ENCODE peak calls at places on chromosome 19, in four cellular contexts. J is GM12878, U is HepG2, D is K562. R is an unnamed sample.
A peak's percentile ranks its signal among the peaks of the same experiment; 100 is the strongest.

GRCh38 chr19:6509118-6509971 is 7.2 kb upstream of the TUBB4A start:
- DNase-seq in J (no peak), U (peak; percentile 81), D (no peak), R (no peak)

GRCh38 chr19:911197-912033 is 1.6 kb downstream of the R3HDM4 start:
- DNase-seq in J (no peak), U (no peak), D (no peak), R (no peak)

GRCh38 chr19:33143897-33144405 is 12.0 kb downstream of the WDR88 start:
- DNase-seq in J (no peak), U (peak; percentile 47), D (peak; percentile 75), R (peak; percentile 98)

GRCh38 chr19:19670070-19670551 is 1.5 kb downstream of the ZNF101 start:
- DNase-seq in J (no peak), U (no peak), D (no peak), R (no peak)

GRCh38 chr19:49020931-49021895 is 2.9 kb downstream of the CGB3 start:
- DNase-seq in J (no peak), U (peak; percentile 23), D (peak; percentile 42), R (no peak)

GRCh38 chr19:4208385-4209094 is 20.8 kb upstream of the EBI3 start:
- DNase-seq in J (no peak), U (peak; percentile 52), D (peak; percentile 55), R (peak; percentile 55)

GRCh38 chr19:58227964-58228583 is 640 bp upstream of the ZNF544 start:
- DNase-seq in J (no peak), U (no peak), D (peak; percentile 40), R (no peak)

GRCh38 chr19:43759515-43759914 is 4.8 kb upstream of the SMG9 start:
- DNase-seq in J (no peak), U (peak; percentile 23), D (peak; percentile 58), R (peak; percentile 82)

GRCh38 chr19:33420821-33421220 is 47.3 kb downstream of the CEBPG start:
- DNase-seq in J (no peak), U (no peak), D (no peak), R (no peak)

GRCh38 chr19:14091885-14092462 is 1.4 kb upstream of the SAMD1 start:
- DNase-seq in J (no peak), U (no peak), D (peak; percentile 57), R (no peak)

GRCh38 chr19:40990972-40991381 is at the start of gene CYP2B6:
- DNase-seq in J (no peak), U (no peak), D (no peak), R (no peak)

GRCh38 chr19:41000310-41000737 is 9.2 kb downstream of the CYP2B6 start:
- DNase-seq in J (no peak), U (peak; percentile 55), D (peak; percentile 37), R (peak; percentile 28)

GRCh38 chr19:40989453-40989852 is 1.6 kb upstream of the CYP2B6 start:
- DNase-seq in J (no peak), U (no peak), D (no peak), R (no peak)

DNA sequence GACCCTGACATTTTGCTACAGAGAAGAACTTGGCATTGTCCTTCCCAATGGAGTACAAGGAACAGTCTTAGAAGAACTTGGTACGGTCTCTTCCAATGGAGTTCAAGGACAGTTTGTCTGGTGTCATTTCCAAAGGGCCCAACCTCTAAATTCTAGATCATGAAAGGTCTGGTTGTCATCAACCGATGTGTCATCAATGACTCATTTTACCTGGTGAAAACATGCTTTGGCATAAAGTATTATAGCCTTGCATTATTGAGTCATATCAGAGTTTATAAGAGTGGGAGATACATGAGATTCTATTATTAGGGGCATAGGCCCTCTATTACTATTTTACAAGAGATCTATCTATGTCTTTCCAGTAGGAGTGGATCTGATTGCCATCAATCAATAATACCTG is 4.3 kb downstream of the CYP2B6 start:
- DNase-seq in J (no peak), U (no peak), D (no peak), R (no peak)
- TF ChIP-seq POLR2AphosphoS2 in J (no peak), U (no peak), D (no peak), R (no peak)

DNA sequence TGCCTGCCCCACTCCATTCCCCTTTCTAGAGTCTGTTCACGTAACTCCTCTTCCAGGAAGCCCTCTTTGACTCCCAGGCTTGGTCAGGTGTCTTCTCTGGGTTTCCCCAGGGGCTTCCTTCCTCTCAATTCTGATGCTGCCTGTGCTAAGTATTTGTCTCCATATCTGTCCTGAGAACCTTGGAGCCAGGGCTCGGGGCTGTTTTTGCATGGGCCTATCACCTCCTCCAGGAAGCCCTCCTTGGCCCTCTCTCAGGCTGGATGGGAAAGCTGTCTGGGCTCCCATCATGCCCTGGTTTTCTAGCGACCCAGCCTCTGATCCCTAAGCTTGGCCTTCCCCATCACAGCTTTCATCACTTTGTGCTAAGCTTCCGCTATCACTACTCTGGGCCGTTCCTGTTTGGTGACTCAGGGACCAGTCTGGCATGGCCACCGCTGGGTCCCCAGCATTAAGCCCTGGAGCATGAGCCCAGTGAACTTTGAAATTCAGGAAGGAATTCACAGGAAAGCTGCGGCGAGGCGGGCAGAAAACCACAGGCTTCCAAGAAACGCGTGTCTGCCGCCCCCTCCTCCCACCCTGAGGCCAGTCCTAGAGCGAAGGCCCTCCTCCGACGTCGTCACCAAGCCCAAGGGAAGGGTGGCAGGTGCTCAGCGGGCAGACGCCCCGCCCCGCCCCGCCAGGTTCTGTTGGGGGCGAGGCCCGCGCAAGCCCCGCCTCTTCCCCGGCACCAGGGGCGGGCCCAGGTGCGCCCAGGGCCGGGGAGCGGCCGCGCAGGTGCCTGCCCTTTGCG is 482 bp upstream of the SPINT2 start:
- DNase-seq in J (no peak), U (peak; percentile 35), D (no peak), R (peak; percentile 87)
- TF ChIP-seq POLR2AphosphoS2 in J (no peak), U (no peak), D (no peak), R (no peak)

DNA sequence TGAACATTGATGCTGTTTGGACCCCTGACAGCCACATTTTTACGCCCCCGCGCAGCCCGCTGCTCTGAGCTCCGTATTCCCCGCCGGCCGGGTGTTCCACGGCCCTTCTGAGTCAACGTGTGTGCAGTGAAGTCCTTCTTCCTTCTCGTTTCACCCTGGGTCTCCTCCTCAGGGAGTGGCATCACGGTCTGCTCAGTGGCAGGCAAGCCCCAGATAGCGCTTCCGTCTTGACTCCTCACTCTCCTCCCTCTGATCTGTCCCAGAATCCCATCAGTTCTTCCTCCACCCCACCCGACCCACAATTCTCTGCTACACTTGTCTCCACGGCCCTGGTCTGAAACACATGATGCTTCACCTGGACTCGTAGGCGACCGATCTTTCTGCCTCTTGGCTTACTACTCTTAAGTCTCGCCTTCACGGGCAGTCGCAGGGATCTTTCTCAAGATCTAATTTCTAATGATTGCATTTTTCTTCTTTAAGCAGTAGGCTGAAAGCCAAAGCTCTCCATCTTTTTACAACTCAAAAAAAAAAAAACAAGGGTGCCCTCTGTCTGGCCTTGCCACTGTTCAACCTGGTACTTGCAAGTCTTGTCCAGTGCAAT is 33.9 kb downstream of the CCNE1 start:
- DNase-seq in J (no peak), U (no peak), D (peak; percentile 42), R (peak; percentile 87)
- TF ChIP-seq POLR2AphosphoS2 in J (no peak), U (no peak), D (no peak), R (no peak)

GRCh38 chr19:39078436-39079200 is 5.5 kb upstream of the ACP7 start:
- DNase-seq in J (no peak), U (peak; percentile 30), D (no peak), R (peak; percentile 96)
- TF ChIP-seq POLR2AphosphoS2 in J (no peak), U (no peak), D (no peak), R (no peak)

DNA sequence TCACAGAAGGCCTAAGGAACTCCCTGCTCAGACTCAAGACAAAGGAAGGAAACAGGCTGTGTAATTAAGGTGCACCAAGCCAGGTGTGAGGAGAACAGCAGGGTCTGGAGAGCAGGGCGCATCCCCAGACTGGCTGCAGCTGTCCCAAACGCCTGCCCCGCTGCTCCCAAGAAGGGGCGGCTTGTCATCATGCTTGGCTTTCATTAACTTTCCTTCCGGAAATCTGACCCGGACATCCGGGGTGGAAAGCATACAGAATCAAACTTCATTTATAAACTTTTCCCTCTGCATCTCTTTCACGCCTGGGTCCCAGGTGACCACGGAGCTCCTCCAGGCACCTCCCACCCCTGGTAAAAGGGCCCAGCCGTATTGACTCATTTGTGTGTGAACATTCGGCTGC is 31.7 kb downstream of the TSHZ3 start:
- DNase-seq in J (no peak), U (no peak), D (no peak), R (no peak)
- TF ChIP-seq POLR2AphosphoS2 in J (no peak), U (no peak), D (no peak), R (no peak)

GRCh38 chr19:50536662-50537305 is 23.1 kb upstream of the ASPDH start:
- DNase-seq in J (no peak), U (no peak), D (no peak), R (no peak)

GRCh38 chr19:50534478-50534877 is 20.8 kb upstream of the ASPDH start:
- DNase-seq in J (no peak), U (no peak), D (no peak), R (no peak)

GRCh38 chr19:50535672-50536071 is 22.0 kb upstream of the ASPDH start:
- DNase-seq in J (no peak), U (no peak), D (no peak), R (no peak)

GRCh38 chr19:50532952-50533351 is 19.2 kb upstream of the ASPDH start:
- DNase-seq in J (no peak), U (no peak), D (no peak), R (no peak)

GRCh38 chr19:50531171-50531612 is 17.5 kb upstream of the ASPDH start:
- DNase-seq in J (no peak), U (no peak), D (peak; percentile 40), R (no peak)
- TF ChIP-seq POLR2AphosphoS2 in J (no peak), U (no peak), D (no peak), R (no peak)

DNA sequence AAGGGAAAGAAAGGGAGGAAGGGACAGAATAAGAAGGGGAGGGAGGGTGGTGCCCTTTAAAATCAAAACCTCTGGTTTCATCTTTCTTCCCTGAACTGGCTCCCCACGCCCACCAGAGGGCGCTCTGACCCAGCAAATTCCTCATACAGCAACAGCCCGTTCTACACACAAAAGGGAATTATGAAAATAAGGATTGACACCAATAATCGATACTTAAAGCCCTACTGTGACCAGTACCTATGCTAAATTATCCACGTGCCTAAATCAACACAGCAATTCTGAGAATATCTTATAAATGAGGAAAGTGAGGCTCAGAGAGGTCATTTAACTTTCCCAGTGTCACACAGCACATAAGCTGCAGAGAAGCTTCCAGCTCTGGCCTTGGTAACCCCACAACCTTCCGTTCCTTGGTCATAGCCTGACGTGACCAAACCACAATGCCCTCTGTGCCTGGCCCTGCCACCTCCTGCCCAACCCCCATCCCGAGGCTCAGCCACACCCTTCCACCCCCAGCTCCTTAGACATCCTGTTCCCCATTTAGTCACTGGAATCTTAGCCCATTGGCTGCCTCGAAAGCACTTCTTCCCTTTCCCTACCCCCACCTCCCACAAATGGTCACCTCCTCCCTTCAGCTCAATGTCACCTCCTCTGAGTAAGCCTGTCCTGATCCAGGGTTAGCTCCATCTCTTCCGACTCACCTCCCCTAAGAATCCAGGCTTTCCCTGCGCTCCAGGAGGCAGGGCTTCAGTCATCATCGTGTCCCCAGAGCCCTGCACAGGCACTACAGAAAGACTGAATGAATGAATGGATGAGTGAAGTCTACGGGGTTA is 34.2 kb upstream of the PNMA8B start:
- DNase-seq in J (no peak), U (peak; percentile 46), D (peak; percentile 82), R (peak; percentile 89)
- TF ChIP-seq POLR2AphosphoS2 in J (no peak), U (no peak), D (no peak), R (no peak)

R was measured in A549.